ENCODE peak calls at places on chromosomes 11 and 22, in five cellular contexts. R is suprapubic skin, F is heart right ventricle, H is neural progenitor cell, T is breast epithelium. C is an unnamed sample. For H3K27me3, the result is how much of the 10 kb centered on the place peaks cover.

GRCh38 chr11:128497057-128497957 is 90.1 kb downstream of the ETS1 start:
- DNase-seq in R (no peak), F (peak), H (no peak), T (peak), C (peak)

GRCh38 chr11:71305451-71306125 is 53.2 kb upstream of the SHANK2 start:
- DNase-seq in R (peak), F (no peak), H (no peak), T (no peak), C (peak)

GRCh38 chr11:68982134-68982533 is 1.3 kb upstream of the MRGPRD start:
- DNase-seq in R (no peak), F (no peak), H (no peak), T (no peak), C (no peak)

GRCh38 chr11:34333787-34334186 is 24.0 kb downstream of the ABTB2 start:
- DNase-seq in R (no peak), F (no peak), H (no peak), T (no peak), C (no peak)

GRCh38 chr11:2540521-2541320 is 95.9 kb downstream of the KCNQ1 start:
- DNase-seq in R (peak), F (no peak), H (no peak), T (no peak), C (no peak)

GRCh38 chr22:40547729-40548143 is 88.8 kb downstream of the MRTFA start:
- DNase-seq in R (no peak), F (no peak), H (no peak), T (no peak), C (no peak)

GRCh38 chr22:34019190-34019845 is 99.0 kb upstream of the LARGE1 start:
- DNase-seq in R (no peak), F (no peak), H (no peak), T (no peak), C (no peak)

GRCh38 chr11:115500547-115501503 is 3.4 kb downstream of the CADM1 start:
- DNase-seq in R (no peak), F (no peak), H (peak), T (no peak), C (no peak)

GRCh38 chr11:103871923-103872551 is 164.4 kb upstream of the DDI1 start:
- DNase-seq in R (no peak), F (no peak), H (no peak), T (no peak), C (no peak)

GRCh38 chr22:39244073-39244495 is 698 bp downstream of the PDGFB start:
- DNase-seq in R (no peak), F (no peak), H (peak), T (no peak), C (no peak)

GRCh38 chr11:117333921-117334320 is 6.3 kb downstream of the CEP164 start:
- DNase-seq in R (no peak), F (no peak), H (no peak), T (no peak), C (no peak)

GRCh38 chr11:76918941-76919386 is 58.2 kb downstream of the ACER3 start:
- DNase-seq in R (no peak), F (peak), H (peak), T (no peak), C (no peak)

GRCh38 chr11:108063410-108063809 is 54.7 kb downstream of the CUL5 start:
- DNase-seq in R (no peak), F (no peak), H (no peak), T (no peak), C (no peak)

GRCh38 chr22:50009765-50010675 is 2.5 kb downstream of the IL17REL start:
- DNase-seq in R (peak), F (no peak), H (no peak), T (no peak), C (no peak)

GRCh38 chr11:16001899-16002426 is 354.4 kb downstream of the SOX6 start:
- DNase-seq in R (no peak), F (no peak), H (peak), T (peak), C (no peak)

GRCh38 chr11:94519478-94520084 is 7.3 kb downstream of the C11orf97 start:
- DNase-seq in R (no peak), F (no peak), H (peak), T (no peak), C (no peak)

GRCh38 chr11:32056445-32056844 is 34.4 kb upstream of the RCN1 start:
- DNase-seq in R (no peak), F (no peak), H (no peak), T (no peak), C (no peak)

GRCh38 chr11:110198031-110198729 is 98.2 kb downstream of the RDX start:
- DNase-seq in R (no peak), F (no peak), H (no peak), T (no peak), C (no peak)

GRCh38 chr11:128532571-128533091 is 54.7 kb downstream of the ETS1 start:
- DNase-seq in R (no peak), F (no peak), H (peak), T (no peak), C (no peak)

GRCh38 chr11:132650969-132651720 is 881.2 kb downstream of the OPCML start:
- DNase-seq in R (no peak), F (no peak), H (no peak), T (no peak), C (no peak)

GRCh38 chr11:75100314-75100713 is 3.6 kb upstream of the OR2AT4 start:
- DNase-seq in R (no peak), F (no peak), H (no peak), T (no peak), C (no peak)

DNA sequence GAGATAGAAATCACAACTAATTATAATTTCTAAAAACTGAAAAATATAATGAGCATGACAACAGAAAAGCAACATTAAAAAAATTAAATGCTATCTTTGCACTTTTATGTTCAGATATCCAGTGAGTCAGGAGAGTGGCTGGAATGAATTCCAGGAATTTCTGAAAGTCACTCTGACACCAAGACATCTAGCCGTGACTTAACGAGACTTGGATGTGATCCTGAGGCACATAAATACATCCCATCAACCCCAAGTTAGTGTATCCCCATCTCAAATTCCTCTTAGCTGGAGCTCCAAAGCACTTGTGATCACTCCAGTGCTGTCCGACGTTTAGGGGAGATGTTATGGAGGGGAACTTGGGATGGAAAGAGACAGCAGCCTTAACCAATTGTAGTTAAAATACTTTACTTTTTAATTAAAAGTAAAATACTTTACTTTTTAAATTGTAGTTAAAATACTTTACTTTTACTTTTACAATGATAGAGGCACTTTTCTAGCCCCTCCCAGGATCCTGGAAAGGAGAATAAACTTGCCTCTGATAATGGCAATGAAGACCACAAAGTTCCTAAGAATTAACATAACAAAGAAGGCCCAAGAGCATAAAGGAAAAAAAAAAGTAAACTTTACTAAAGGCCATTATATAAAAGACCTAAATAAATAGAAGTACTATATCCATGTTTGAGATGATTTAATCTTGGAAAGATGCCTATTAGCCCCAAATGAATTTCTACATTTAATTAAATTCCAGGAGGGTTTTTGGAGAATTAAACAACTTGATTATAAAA is 128.9 kb upstream of the THY1 start:
- DNase-seq in R (no peak), F (no peak), H (no peak), T (peak), C (no peak)
- TF ChIP-seq CTCF in R (no peak), F (no peak), H (no peak), T (no peak), C (no peak)

GRCh38 chr11:134614141-134614540 is 202.1 kb upstream of the B3GAT1 start:
- DNase-seq in R (no peak), F (no peak), H (no peak), T (no peak), C (no peak)

GRCh38 chr11:134616048-134616447 is 204.0 kb upstream of the B3GAT1 start:
- DNase-seq in R (no peak), F (no peak), H (no peak), T (no peak), C (no peak)

GRCh38 chr11:134613646-134614045 is 201.6 kb upstream of the B3GAT1 start:
- DNase-seq in R (no peak), F (no peak), H (no peak), T (no peak), C (no peak)

GRCh38 chr11:134615041-134615615 is 203.1 kb upstream of the B3GAT1 start:
- DNase-seq in R (no peak), F (no peak), H (no peak), T (no peak), C (no peak)

DNA sequence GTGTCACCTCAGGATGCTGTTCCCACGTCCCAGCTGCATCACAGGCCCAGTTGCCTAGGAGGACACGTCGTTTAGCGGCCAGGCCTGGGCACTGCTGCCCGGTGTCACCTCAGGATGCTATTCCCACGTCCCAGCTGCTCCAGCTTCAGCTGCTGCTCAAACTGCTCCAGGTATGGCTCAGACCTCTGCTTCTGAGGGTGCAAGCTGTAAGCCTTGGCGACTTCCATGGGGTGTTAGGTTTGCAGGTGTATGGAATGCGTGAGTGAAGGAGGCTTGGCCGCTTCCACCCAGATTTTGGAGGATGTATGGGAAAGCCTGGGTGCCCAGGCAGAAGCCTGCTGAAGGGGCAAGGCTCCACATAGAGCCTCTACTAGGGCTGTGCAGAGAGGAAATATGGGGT is 205.3 kb upstream of the B3GAT1 start:
- DNase-seq in R (no peak), F (no peak), H (no peak), T (no peak), C (no peak)
- H3K27me3 ChIP-seq in R (under half), F (under half), H (under half), T (under half), C (under half)

DNA sequence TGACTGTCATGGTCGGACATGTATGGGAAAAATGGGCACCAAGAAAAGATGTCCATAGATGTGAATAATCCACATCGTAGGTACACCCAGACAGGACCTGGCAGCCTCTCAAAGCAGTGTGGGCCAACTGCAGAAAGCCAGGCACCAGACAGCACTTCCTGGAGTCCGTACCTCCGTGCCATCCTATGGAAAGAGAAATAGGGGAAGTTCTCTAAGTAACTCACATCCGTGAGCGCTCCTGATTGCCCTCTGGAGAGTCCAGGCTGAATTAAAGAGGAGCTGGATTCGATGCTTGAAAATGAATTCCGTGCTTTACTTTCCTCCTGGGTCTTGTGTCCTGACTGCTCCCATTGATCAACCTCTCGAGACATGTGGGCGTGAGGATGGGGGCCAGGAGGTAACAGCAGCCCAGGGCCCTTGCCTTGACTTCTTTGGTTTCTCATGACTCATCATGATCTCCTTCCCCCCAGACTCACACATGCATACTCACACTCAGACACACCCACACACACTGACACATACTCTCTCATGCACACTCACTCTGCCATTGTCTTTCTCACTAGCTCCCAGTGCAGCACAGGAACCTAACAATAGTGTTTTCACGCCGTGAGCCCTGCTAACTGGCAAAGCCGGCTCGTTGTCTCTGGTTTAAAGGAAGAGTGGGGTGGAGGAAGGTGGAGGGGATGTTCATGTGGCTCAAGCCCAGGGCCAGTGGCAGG is 104.4 kb downstream of the SCN3B start:
- DNase-seq in R (peak), F (no peak), H (no peak), T (no peak), C (no peak)
- H3K27ac ChIP-seq in R (no peak), F (no peak), H (peak), T (no peak), C (no peak)

GRCh38 chr11:122879785-122880184 is 2.8 kb upstream of the JHY start:
- DNase-seq in R (no peak), F (no peak), H (peak), T (no peak), C (no peak)
- TF ChIP-seq CTCF in R (no peak), F (no peak), H (peak), T (no peak), C (no peak)

DNA sequence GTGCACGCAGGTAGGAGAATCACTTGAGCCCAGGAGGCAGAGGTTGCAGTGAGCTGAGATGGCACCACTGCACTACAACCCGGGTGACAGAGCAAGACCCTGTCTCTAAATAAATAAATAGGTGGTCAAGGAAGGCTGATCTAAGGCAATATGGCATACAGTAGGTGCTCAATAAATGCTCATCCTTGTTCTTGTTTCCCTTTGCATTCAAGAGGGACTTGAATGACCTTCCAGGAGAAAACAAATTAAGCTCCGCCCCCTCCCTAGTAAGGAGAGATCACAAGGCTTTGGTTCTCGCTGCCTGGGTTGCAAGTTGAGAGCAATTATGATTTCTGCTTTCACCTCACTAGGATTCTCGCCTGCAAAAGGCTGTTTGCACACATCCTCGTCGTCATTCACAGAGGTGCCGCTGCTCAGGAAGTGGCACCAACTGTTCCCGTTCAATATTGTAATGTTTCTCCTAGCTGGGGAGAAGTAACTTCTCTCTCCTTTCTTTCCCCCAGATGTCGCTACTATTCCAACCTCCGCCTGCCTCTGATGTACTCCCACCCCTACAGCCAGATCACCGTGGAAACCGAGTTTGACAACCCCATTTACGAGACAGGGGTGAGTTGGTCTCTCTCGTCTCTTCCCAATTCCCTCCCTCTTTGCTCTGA is 51.8 kb upstream of the ASPHD2 start:
- DNase-seq in R (no peak), F (no peak), H (peak), T (no peak), C (no peak)
- H3K27me3 ChIP-seq in R (half or more), F (under half), H (under half), T (under half), C (under half)

DNA sequence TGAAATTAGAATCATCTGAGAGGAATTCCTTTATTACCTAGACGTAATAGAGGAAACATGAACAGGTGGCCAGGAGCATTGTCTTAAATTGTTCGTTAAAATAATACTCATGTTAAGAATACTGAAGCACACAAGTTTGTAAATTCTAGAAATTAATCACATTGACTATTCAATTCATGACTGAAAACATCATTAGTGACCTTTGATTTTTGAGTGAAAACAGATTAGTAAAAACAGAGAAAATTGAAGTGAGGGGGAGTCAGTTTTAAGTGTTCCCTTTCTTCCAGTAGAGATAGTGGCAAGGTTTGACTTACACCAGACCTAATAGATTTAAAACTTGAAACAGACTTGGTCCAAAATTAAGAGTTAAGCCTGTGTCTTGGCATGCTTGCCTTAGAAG is 1.4 kb downstream of the ZFP91 start:
- DNase-seq in R (no peak), F (no peak), H (no peak), T (no peak), C (no peak)
- H3K27ac ChIP-seq in R (peak), F (peak), H (no peak), T (peak), C (peak)

GRCh38 chr11:101975734-101976133 is 59.4 kb upstream of the ANGPTL5 start:
- DNase-seq in R (no peak), F (no peak), H (no peak), T (no peak), C (no peak)

GRCh38 chr11:101974771-101975170 is 58.4 kb upstream of the ANGPTL5 start:
- DNase-seq in R (no peak), F (no peak), H (no peak), T (no peak), C (no peak)

GRCh38 chr11:101974255-101974654 is 57.9 kb upstream of the ANGPTL5 start:
- DNase-seq in R (no peak), F (no peak), H (no peak), T (no peak), C (no peak)
- TF ChIP-seq CTCF in R (no peak), F (peak), H (peak), T (no peak), C (no peak)

DNA sequence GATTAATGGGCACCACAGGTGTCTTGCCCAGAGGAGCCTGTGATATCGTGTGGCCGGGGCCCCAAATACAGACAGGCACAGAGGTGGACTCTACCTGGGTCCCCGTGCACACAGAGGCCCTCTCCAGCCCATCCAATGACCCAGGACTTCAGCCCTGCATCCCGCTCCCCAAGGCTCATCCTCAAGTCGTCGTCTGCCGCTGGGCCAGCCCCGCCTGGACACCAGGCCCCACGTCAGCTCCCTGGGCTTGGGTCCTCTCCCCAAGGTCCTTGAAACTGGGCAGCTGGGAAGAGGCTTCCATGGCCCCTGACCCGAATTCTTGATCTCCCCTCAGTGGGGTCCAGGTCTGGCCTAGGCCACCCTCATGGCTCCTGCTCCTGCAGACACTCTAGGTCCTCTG is 20.2 kb downstream of the SHISAL1 start:
- DNase-seq in R (no peak), F (no peak), H (no peak), T (no peak), C (no peak)
- H3K27me3 ChIP-seq in R (under half), F (under half), H (under half), T (under half), C (under half)

DNA sequence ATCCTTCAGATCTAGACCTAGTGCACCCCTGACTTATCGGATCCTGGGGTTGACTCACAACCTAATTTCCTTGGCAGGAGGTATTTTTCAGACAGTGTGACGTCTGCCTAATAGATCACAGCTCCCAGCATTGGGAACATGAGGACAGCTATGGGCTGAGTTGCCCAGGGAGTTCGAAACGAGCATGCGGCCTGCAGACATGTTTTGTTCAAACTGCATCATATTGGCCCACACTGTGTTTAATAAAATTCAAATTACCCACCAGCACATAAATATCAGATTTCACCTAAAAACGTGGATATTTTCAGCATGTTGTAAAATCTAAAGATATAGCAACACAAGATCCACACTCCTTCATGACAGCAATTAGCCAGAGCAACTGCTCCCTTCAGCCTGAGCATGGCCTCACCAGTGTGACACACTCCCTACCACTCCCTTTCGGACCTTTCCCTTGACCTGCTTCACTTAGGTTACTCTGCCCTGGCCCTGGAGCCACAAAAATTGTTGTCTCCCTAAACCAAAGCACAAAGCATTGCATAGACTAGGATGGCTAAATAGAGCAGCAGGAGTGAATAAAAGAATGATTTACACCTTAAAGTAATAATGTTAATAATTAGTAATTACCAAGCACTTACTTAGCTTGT is 53.6 kb upstream of the USP47 start:
- DNase-seq in R (no peak), F (no peak), H (no peak), T (no peak), C (no peak)
- H3K27ac ChIP-seq in R (no peak), F (no peak), H (no peak), T (no peak), C (no peak)

GRCh38 chr22:35454416-35455054 is 54.6 kb downstream of the MCM5 start:
- DNase-seq in R (no peak), F (peak), H (peak), T (no peak), C (no peak)
- TF ChIP-seq CTCF in R (no peak), F (peak), H (peak), T (no peak), C (no peak)

C was measured in ascending aorta.